ENCODE peak calls at places on chromosomes 1 and 21, in five cellular contexts. Y is A549, I is H1, A is GM12878, H is HepG2. N is an unnamed sample.

GRCh38 chr1:154148787-154149186 is 6.1 kb downstream of the NUP210L start:
- DNase-seq in A (peak; percentile 36), I (no peak), H (no peak), Y (peak; percentile 22), N (no peak)

GRCh38 chr1:191533254-191533653 is 625.0 kb upstream of the RGS18 start:
- DNase-seq in H (no peak), A (no peak), Y (no peak), I (no peak), N (no peak)

GRCh38 chr21:36691539-36692124 is 7.3 kb upstream of the SIM2 start:
- DNase-seq in A (no peak), Y (no peak), I (no peak), H (no peak), N (no peak)

GRCh38 chr1:235843458-235843857 is 23.2 kb downstream of the LYST start:
- DNase-seq in A (no peak), I (no peak), Y (peak; percentile 45), H (peak; percentile 44), N (peak; percentile 17)

GRCh38 chr1:210437111-210437510 is 108.4 kb downstream of the HHAT start:
- DNase-seq in Y (no peak), I (no peak), A (no peak), H (no peak), N (no peak)

GRCh38 chr1:165592945-165593823 is 37.9 kb upstream of the MGST3 start:
- DNase-seq in Y (peak; percentile 72), H (peak; percentile 59), A (peak; percentile 32), I (no peak), N (peak; percentile 84)

GRCh38 chr1:58515794-58516401 is 30.6 kb downstream of the OMA1 start:
- DNase-seq in A (peak; percentile 13), Y (peak; percentile 70), I (peak; percentile 7), H (peak; percentile 72), N (peak; percentile 60)

GRCh38 chr1:228487336-228488106 is at the start of gene RNF187:
- DNase-seq in A (no peak), H (no peak), I (no peak), Y (no peak), N (peak; percentile 66)

GRCh38 chr1:53934170-53934765 is 11.2 kb downstream of the IFT25 start:
- DNase-seq in I (no peak), A (no peak), H (no peak), Y (no peak), N (no peak)

GRCh38 chr1:154014154-154014910 is 23.8 kb downstream of the RPS27 start:
- DNase-seq in Y (no peak), A (no peak), I (no peak), H (no peak), N (no peak)

GRCh38 chr21:26965567-26966359 is 1.1 kb downstream of the ADAMTS5 start:
- DNase-seq in I (no peak), A (no peak), H (no peak), Y (no peak), N (no peak)

GRCh38 chr1:183180634-183181056 is 5.4 kb upstream of the LAMC2 start:
- DNase-seq in H (no peak), I (no peak), Y (peak; percentile 95), A (peak; percentile 57), N (no peak)

GRCh38 chr1:233440952-233441401 is 113.5 kb downstream of the MAP3K21 start:
- DNase-seq in Y (peak; percentile 80), I (peak; percentile 51), H (peak; percentile 31), A (peak; percentile 54), N (peak; percentile 62)

GRCh38 chr1:15094719-15095491 is 58.6 kb upstream of the TMEM51 start:
- DNase-seq in A (no peak), H (no peak), Y (no peak), I (no peak), N (no peak)

GRCh38 chr1:145918992-145919939 is 749 bp upstream of the PEX11B start:
- DNase-seq in A (no peak), I (no peak), Y (peak; percentile 47), H (peak; percentile 56), N (peak; percentile 60)

GRCh38 chr1:42964032-42964812 is 5.6 kb upstream of the SLC2A1 start:
- DNase-seq in I (no peak), Y (no peak), A (no peak), H (no peak), N (no peak)

GRCh38 chr1:226625326-226625725 is 76.8 kb downstream of the STUM start:
- DNase-seq in H (no peak), I (no peak), Y (no peak), A (no peak), N (no peak)

GRCh38 chr1:31669786-31670582 is 25.3 kb upstream of the PEF1 start:
- DNase-seq in A (no peak), Y (peak; percentile 40), I (no peak), H (no peak), N (peak; percentile 42)

GRCh38 chr1:29650476-29650875 is 414.2 kb downstream of the PTPRU start:
- DNase-seq in Y (no peak), H (no peak), I (no peak), A (no peak), N (no peak)

GRCh38 chr21:27423906-27424595 is 457.2 kb upstream of the ADAMTS5 start:
- DNase-seq in H (no peak), A (no peak), Y (no peak), I (peak; percentile 73), N (no peak)

GRCh38 chr1:221435510-221435909 is 306.4 kb downstream of the DUSP10 start:
- DNase-seq in I (no peak), Y (peak; percentile 66), A (no peak), H (peak; percentile 17), N (peak; percentile 32)

GRCh38 chr1:48858200-48858599 is 81.5 kb upstream of the BEND5 start:
- DNase-seq in H (no peak), Y (no peak), I (no peak), A (no peak), N (no peak)

GRCh38 chr1:172381981-172382380 is 38.5 kb upstream of the C1orf105 start:
- DNase-seq in A (no peak), Y (no peak), H (no peak), I (no peak), N (no peak)

GRCh38 chr1:172378109-172378755 is 42.3 kb upstream of the C1orf105 start:
- DNase-seq in Y (no peak), H (no peak), I (no peak), A (no peak), N (no peak)

GRCh38 chr1:172382949-172383348 is 37.5 kb upstream of the C1orf105 start:
- DNase-seq in I (no peak), A (no peak), H (no peak), Y (no peak), N (no peak)

GRCh38 chr1:172382406-172382805 is 38.1 kb upstream of the C1orf105 start:
- DNase-seq in A (no peak), Y (no peak), H (no peak), I (no peak), N (no peak)

GRCh38 chr1:172380441-172381244 is 39.8 kb upstream of the C1orf105 start:
- DNase-seq in A (no peak), H (no peak), Y (no peak), I (no peak), N (no peak)
- TF ChIP-seq KDM1A in A (no peak), H (no peak), Y (no peak), I (no peak), N (no peak)

GRCh38 chr21:41091561-41091960 is 76.4 kb upstream of the BACE2 start:
- DNase-seq in H (no peak), A (no peak), Y (no peak), I (no peak), N (no peak)

GRCh38 chr21:41095983-41096382 is 72.0 kb upstream of the BACE2 start:
- DNase-seq in A (no peak), H (no peak), I (no peak), Y (no peak), N (no peak)

GRCh38 chr21:41086551-41086950 is 81.4 kb upstream of the BACE2 start:
- DNase-seq in H (no peak), I (no peak), A (no peak), Y (no peak), N (no peak)

GRCh38 chr21:41090981-41091380 is 77.0 kb upstream of the BACE2 start:
- DNase-seq in Y (no peak), H (no peak), A (no peak), I (no peak), N (no peak)
- TF ChIP-seq KDM1A in Y (no peak), H (no peak), A (no peak), I (no peak), N (no peak)

GRCh38 chr1:159938905-159939587 is 6.4 kb downstream of the IGSF9 start:
- DNase-seq in Y (no peak), A (no peak), H (no peak), I (no peak), N (no peak)

GRCh38 chr1:159940006-159940620 is 5.3 kb downstream of the IGSF9 start:
- DNase-seq in H (no peak), I (no peak), A (no peak), Y (no peak), N (no peak)

GRCh38 chr1:159939603-159940002 is 5.8 kb downstream of the IGSF9 start:
- DNase-seq in I (no peak), A (no peak), H (no peak), Y (no peak), N (no peak)

GRCh38 chr1:159937014-159937750 is 8.2 kb downstream of the IGSF9 start:
- DNase-seq in I (no peak), A (no peak), H (no peak), Y (no peak), N (no peak)

DNA sequence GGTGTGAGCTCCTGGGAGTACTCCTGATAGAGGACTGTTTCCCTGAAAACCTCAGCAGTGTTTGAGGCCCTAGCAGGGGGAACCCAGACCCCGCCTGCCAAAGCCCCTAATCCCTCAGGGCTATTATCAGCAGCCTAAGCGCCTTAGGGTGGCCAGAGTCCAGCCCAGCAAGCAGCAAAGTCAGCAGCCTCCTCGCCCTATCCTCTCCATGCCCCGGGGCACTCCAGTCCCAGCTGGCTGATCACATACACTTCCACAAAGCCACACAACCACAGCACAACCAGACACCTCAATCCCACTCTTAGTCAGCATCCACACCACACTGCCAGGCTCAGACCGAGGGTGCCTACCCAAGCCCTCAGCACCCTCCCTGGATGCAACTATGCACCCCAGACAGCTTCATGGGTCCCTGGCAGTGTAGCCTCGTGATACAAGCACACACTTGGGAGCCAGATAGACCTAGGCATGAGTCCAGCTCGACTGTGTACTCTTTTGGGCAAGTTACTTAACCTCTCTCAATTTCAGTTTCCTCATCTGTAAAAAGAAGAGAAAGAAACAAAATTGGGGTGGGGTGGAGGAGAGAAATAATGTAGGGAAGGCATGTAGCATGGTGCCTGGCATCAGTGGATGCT is 7.1 kb downstream of the IGSF9 start:
- DNase-seq in I (no peak), H (no peak), Y (no peak), A (no peak), N (no peak)
- TF ChIP-seq KDM1A in I (no peak), H (no peak), Y (no peak), A (no peak), N (no peak)

DNA sequence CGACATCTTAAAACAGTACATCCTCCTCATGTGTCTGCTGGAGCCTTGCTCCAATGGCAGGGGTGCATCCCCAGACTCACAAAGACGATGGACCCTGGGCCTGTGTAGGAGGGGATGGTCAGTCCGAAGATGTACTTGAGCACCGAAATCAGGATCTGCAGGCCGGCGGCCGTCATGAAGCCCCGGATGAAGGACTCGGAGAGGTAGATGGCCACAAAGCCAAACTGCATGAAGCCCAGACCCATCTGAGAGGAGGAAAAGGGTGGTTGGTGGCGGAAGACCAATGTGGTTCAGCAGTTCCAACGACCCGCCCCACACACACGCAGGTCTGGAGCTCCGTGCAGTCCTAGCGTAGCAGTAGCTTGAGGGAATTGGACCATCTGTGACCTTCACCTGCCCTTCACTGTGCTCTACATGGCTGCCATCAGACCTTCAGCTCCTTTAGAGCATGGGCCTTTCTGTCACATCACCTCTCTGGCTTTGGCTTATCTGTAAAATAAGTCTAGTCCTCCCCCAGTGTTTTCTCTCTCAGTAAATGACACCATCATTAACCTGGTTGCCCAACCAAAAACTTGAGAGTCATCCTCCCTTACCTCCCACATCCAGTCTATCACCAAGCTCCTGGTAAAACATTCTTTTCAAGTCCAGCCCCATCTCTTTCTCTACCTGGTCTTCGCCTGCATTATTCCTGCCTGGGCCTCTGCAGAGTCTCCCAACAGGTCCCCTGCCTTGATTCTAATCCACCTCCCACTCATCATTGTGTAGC is 13.3 kb downstream of the SLC26A9 start:
- DNase-seq in Y (no peak), I (no peak), H (no peak), A (no peak), N (no peak)
- TF ChIP-seq KDM1A in Y (no peak), I (no peak), H (no peak), A (no peak), N (no peak)